ENCODE peak calls at places on chromosomes 16 and 17, in eight cellular contexts. One of them, this sample, is unnamed.

GRCh38 chr16:67672739-67673662 is 6.4 kb downstream of the C16orf86 start:
- DNase-seq in IMR-90: peak
- DNase-seq in GM13977: peak
- DNase-seq in RWPE1: peak
- DNase-seq in nephron progenitor cell: peak
- DNase-seq in neural crest cell: peak
- DNase-seq in keratinocyte: no peak
- DNase-seq in neural progenitor cell: peak
- DNase-seq in this sample: peak

GRCh38 chr17:44925731-44926697 is 10.7 kb upstream of the GFAP start:
- DNase-seq in IMR-90: no peak
- DNase-seq in GM13977: no peak
- DNase-seq in RWPE1: no peak
- DNase-seq in nephron progenitor cell: no peak
- DNase-seq in neural crest cell: no peak
- DNase-seq in keratinocyte: no peak
- DNase-seq in neural progenitor cell: no peak
- DNase-seq in this sample: no peak

GRCh38 chr16:14202095-14202494 is 131.0 kb downstream of the MRTFB start:
- DNase-seq in IMR-90: no peak
- DNase-seq in GM13977: no peak
- DNase-seq in RWPE1: no peak
- DNase-seq in nephron progenitor cell: no peak
- DNase-seq in neural crest cell: no peak
- DNase-seq in keratinocyte: no peak
- DNase-seq in neural progenitor cell: no peak
- DNase-seq in this sample: no peak

GRCh38 chr16:27853651-27854050 is 209.9 kb downstream of the GSG1L start:
- DNase-seq in IMR-90: no peak
- DNase-seq in GM13977: no peak
- DNase-seq in RWPE1: no peak
- DNase-seq in nephron progenitor cell: no peak
- DNase-seq in neural crest cell: no peak
- DNase-seq in keratinocyte: no peak
- DNase-seq in neural progenitor cell: no peak
- DNase-seq in this sample: no peak

GRCh38 chr17:66523378-66524174 is 221.2 kb downstream of the PRKCA start:
- DNase-seq in IMR-90: peak
- DNase-seq in GM13977: no peak
- DNase-seq in RWPE1: no peak
- DNase-seq in nephron progenitor cell: no peak
- DNase-seq in neural crest cell: no peak
- DNase-seq in keratinocyte: no peak
- DNase-seq in neural progenitor cell: no peak
- DNase-seq in this sample: no peak

GRCh38 chr17:65533855-65534457 is 27.5 kb downstream of the AXIN2 start:
- DNase-seq in IMR-90: no peak
- DNase-seq in GM13977: no peak
- DNase-seq in RWPE1: no peak
- DNase-seq in nephron progenitor cell: no peak
- DNase-seq in neural crest cell: no peak
- DNase-seq in keratinocyte: no peak
- DNase-seq in neural progenitor cell: no peak
- DNase-seq in this sample: no peak

GRCh38 chr17:66920965-66921364 is 43.5 kb upstream of the CACNG4 start:
- DNase-seq in IMR-90: no peak
- DNase-seq in GM13977: no peak
- DNase-seq in RWPE1: no peak
- DNase-seq in nephron progenitor cell: no peak
- DNase-seq in neural crest cell: no peak
- DNase-seq in keratinocyte: no peak
- DNase-seq in neural progenitor cell: no peak
- DNase-seq in this sample: no peak

GRCh38 chr17:45286286-45286685 is 24.4 kb upstream of the SPATA32 start:
- DNase-seq in IMR-90: no peak
- DNase-seq in GM13977: no peak
- DNase-seq in RWPE1: no peak
- DNase-seq in nephron progenitor cell: no peak
- DNase-seq in neural crest cell: no peak
- DNase-seq in keratinocyte: no peak
- DNase-seq in neural progenitor cell: no peak
- DNase-seq in this sample: no peak

GRCh38 chr17:30981531-30982519 is 11.0 kb downstream of the RNF135 start:
- DNase-seq in IMR-90: no peak
- DNase-seq in GM13977: no peak
- DNase-seq in RWPE1: no peak
- DNase-seq in nephron progenitor cell: no peak
- DNase-seq in neural crest cell: no peak
- DNase-seq in keratinocyte: no peak
- DNase-seq in neural progenitor cell: no peak
- DNase-seq in this sample: no peak

GRCh38 chr17:40148527-40148926 is 8.2 kb downstream of the CASC3 start:
- DNase-seq in IMR-90: no peak
- DNase-seq in GM13977: no peak
- DNase-seq in RWPE1: no peak
- DNase-seq in nephron progenitor cell: no peak
- DNase-seq in neural crest cell: no peak
- DNase-seq in keratinocyte: no peak
- DNase-seq in neural progenitor cell: no peak
- DNase-seq in this sample: no peak

GRCh38 chr16:85412911-85413520 is 200.1 kb upstream of the GSE1 start:
- DNase-seq in IMR-90: no peak
- DNase-seq in GM13977: no peak
- DNase-seq in RWPE1: no peak
- DNase-seq in nephron progenitor cell: no peak
- DNase-seq in neural crest cell: no peak
- DNase-seq in keratinocyte: no peak
- DNase-seq in neural progenitor cell: no peak
- DNase-seq in this sample: no peak

GRCh38 chr16:88759245-88759975 is 25.6 kb downstream of the PIEZO1 start:
- DNase-seq in IMR-90: peak
- DNase-seq in GM13977: no peak
- DNase-seq in RWPE1: no peak
- DNase-seq in nephron progenitor cell: peak
- DNase-seq in neural crest cell: no peak
- DNase-seq in keratinocyte: no peak
- DNase-seq in neural progenitor cell: peak
- DNase-seq in this sample: no peak

GRCh38 chr17:5631958-5632357 is 47.6 kb upstream of the NLRP1 start:
- DNase-seq in IMR-90: no peak
- DNase-seq in GM13977: no peak
- DNase-seq in RWPE1: no peak
- DNase-seq in nephron progenitor cell: peak
- DNase-seq in neural crest cell: no peak
- DNase-seq in keratinocyte: no peak
- DNase-seq in neural progenitor cell: peak
- DNase-seq in this sample: no peak

GRCh38 chr17:48254896-48255295 is 147.3 kb downstream of the SNX11 start:
- DNase-seq in IMR-90: no peak
- DNase-seq in GM13977: no peak
- DNase-seq in RWPE1: no peak
- DNase-seq in nephron progenitor cell: no peak
- DNase-seq in neural crest cell: no peak
- DNase-seq in keratinocyte: no peak
- DNase-seq in neural progenitor cell: no peak
- DNase-seq in this sample: no peak

GRCh38 chr17:3891626-3892094 is 1.2 kb downstream of the CAMKK1 start:
- DNase-seq in IMR-90: peak
- DNase-seq in GM13977: no peak
- DNase-seq in RWPE1: no peak
- DNase-seq in nephron progenitor cell: no peak
- DNase-seq in neural crest cell: no peak
- DNase-seq in keratinocyte: no peak
- DNase-seq in neural progenitor cell: no peak
- DNase-seq in this sample: no peak

GRCh38 chr17:50177983-50178834 is 12.4 kb downstream of the SGCA start:
- DNase-seq in IMR-90: peak
- DNase-seq in GM13977: peak
- DNase-seq in RWPE1: peak
- DNase-seq in nephron progenitor cell: peak
- DNase-seq in neural crest cell: peak
- DNase-seq in keratinocyte: peak
- DNase-seq in neural progenitor cell: peak
- DNase-seq in this sample: peak

GRCh38 chr17:50177476-50177875 is 11.7 kb downstream of the SGCA start:
- DNase-seq in IMR-90: no peak
- DNase-seq in GM13977: no peak
- DNase-seq in RWPE1: no peak
- DNase-seq in nephron progenitor cell: no peak
- DNase-seq in neural crest cell: no peak
- DNase-seq in keratinocyte: no peak
- DNase-seq in neural progenitor cell: no peak
- DNase-seq in this sample: no peak

GRCh38 chr17:50175035-50175788 is 9.4 kb downstream of the SGCA start:
- DNase-seq in IMR-90: peak
- DNase-seq in GM13977: no peak
- DNase-seq in RWPE1: no peak
- DNase-seq in nephron progenitor cell: no peak
- DNase-seq in neural crest cell: no peak
- DNase-seq in keratinocyte: no peak
- DNase-seq in neural progenitor cell: no peak
- DNase-seq in this sample: no peak

GRCh38 chr17:50174444-50174843 is 8.6 kb downstream of the SGCA start:
- DNase-seq in IMR-90: no peak
- DNase-seq in GM13977: no peak
- DNase-seq in RWPE1: no peak
- DNase-seq in nephron progenitor cell: no peak
- DNase-seq in neural crest cell: no peak
- DNase-seq in keratinocyte: no peak
- DNase-seq in neural progenitor cell: no peak
- DNase-seq in this sample: no peak

GRCh38 chr17:50176559-50177471 is 11.0 kb downstream of the SGCA start:
- DNase-seq in IMR-90: no peak
- DNase-seq in GM13977: no peak
- DNase-seq in RWPE1: no peak
- DNase-seq in nephron progenitor cell: no peak
- DNase-seq in neural crest cell: no peak
- DNase-seq in keratinocyte: no peak
- DNase-seq in neural progenitor cell: no peak
- DNase-seq in this sample: no peak
- TF ChIP-seq CTCF in IMR-90: peak
- TF ChIP-seq CTCF in GM13977: no peak
- TF ChIP-seq CTCF in RWPE1: no peak
- TF ChIP-seq CTCF in nephron progenitor cell: no peak
- TF ChIP-seq CTCF in neural crest cell: no peak
- TF ChIP-seq CTCF in keratinocyte: no peak
- TF ChIP-seq CTCF in neural progenitor cell: peak
- TF ChIP-seq CTCF in this sample: no peak

GRCh38 chr17:76459674-76460073 is 6.7 kb upstream of the UBE2O start:
- DNase-seq in IMR-90: no peak
- DNase-seq in GM13977: no peak
- DNase-seq in RWPE1: no peak
- DNase-seq in nephron progenitor cell: no peak
- DNase-seq in neural crest cell: no peak
- DNase-seq in keratinocyte: no peak
- DNase-seq in neural progenitor cell: no peak
- DNase-seq in this sample: no peak

GRCh38 chr17:76453431-76453743 is 435 bp upstream of the UBE2O start:
- DNase-seq in IMR-90: no peak
- DNase-seq in GM13977: no peak
- DNase-seq in RWPE1: no peak
- DNase-seq in nephron progenitor cell: no peak
- DNase-seq in neural crest cell: no peak
- DNase-seq in keratinocyte: no peak
- DNase-seq in neural progenitor cell: no peak
- DNase-seq in this sample: no peak

GRCh38 chr17:76462556-76463290 is 4.7 kb upstream of the AANAT start:
- DNase-seq in IMR-90: no peak
- DNase-seq in GM13977: no peak
- DNase-seq in RWPE1: no peak
- DNase-seq in nephron progenitor cell: no peak
- DNase-seq in neural crest cell: no peak
- DNase-seq in keratinocyte: no peak
- DNase-seq in neural progenitor cell: no peak
- DNase-seq in this sample: no peak

GRCh38 chr17:76461765-76462555 is 5.4 kb upstream of the AANAT start:
- DNase-seq in IMR-90: no peak
- DNase-seq in GM13977: no peak
- DNase-seq in RWPE1: no peak
- DNase-seq in nephron progenitor cell: no peak
- DNase-seq in neural crest cell: no peak
- DNase-seq in keratinocyte: no peak
- DNase-seq in neural progenitor cell: no peak
- DNase-seq in this sample: no peak

GRCh38 chr17:76458580-76459490 is 5.9 kb upstream of the UBE2O start:
- DNase-seq in IMR-90: peak
- DNase-seq in GM13977: peak
- DNase-seq in RWPE1: peak
- DNase-seq in nephron progenitor cell: peak
- DNase-seq in neural crest cell: peak
- DNase-seq in keratinocyte: no peak
- DNase-seq in neural progenitor cell: peak
- DNase-seq in this sample: peak
- TF ChIP-seq CTCF in IMR-90: peak
- TF ChIP-seq CTCF in GM13977: peak
- TF ChIP-seq CTCF in RWPE1: peak
- TF ChIP-seq CTCF in nephron progenitor cell: peak
- TF ChIP-seq CTCF in neural crest cell: peak
- TF ChIP-seq CTCF in keratinocyte: peak
- TF ChIP-seq CTCF in neural progenitor cell: peak
- TF ChIP-seq CTCF in this sample: peak

GRCh38 chr17:32769846-32770245 is 107.1 kb downstream of the MYO1D start:
- DNase-seq in IMR-90: no peak
- DNase-seq in GM13977: no peak
- DNase-seq in RWPE1: peak
- DNase-seq in nephron progenitor cell: no peak
- DNase-seq in neural crest cell: no peak
- DNase-seq in keratinocyte: no peak
- DNase-seq in neural progenitor cell: peak
- DNase-seq in this sample: no peak
- TF ChIP-seq CTCF in IMR-90: no peak
- TF ChIP-seq CTCF in GM13977: peak
- TF ChIP-seq CTCF in RWPE1: peak
- TF ChIP-seq CTCF in nephron progenitor cell: peak
- TF ChIP-seq CTCF in neural crest cell: peak
- TF ChIP-seq CTCF in keratinocyte: peak
- TF ChIP-seq CTCF in neural progenitor cell: peak
- TF ChIP-seq CTCF in this sample: no peak

GRCh38 chr16:21300309-21301167 is 22.4 kb upstream of the CRYM start:
- DNase-seq in IMR-90: peak
- DNase-seq in GM13977: peak
- DNase-seq in RWPE1: peak
- DNase-seq in nephron progenitor cell: peak
- DNase-seq in neural crest cell: peak
- DNase-seq in keratinocyte: peak
- DNase-seq in neural progenitor cell: peak
- DNase-seq in this sample: peak

GRCh38 chr16:21301168-21301894 is 23.2 kb upstream of the CRYM start:
- DNase-seq in IMR-90: peak
- DNase-seq in GM13977: peak
- DNase-seq in RWPE1: peak
- DNase-seq in nephron progenitor cell: peak
- DNase-seq in neural crest cell: peak
- DNase-seq in keratinocyte: peak
- DNase-seq in neural progenitor cell: peak
- DNase-seq in this sample: peak

GRCh38 chr16:21302898-21303528 is 24.9 kb upstream of the CRYM start:
- DNase-seq in IMR-90: peak
- DNase-seq in GM13977: peak
- DNase-seq in RWPE1: peak
- DNase-seq in nephron progenitor cell: no peak
- DNase-seq in neural crest cell: no peak
- DNase-seq in keratinocyte: peak
- DNase-seq in neural progenitor cell: no peak
- DNase-seq in this sample: no peak

GRCh38 chr16:21302454-21302853 is 24.4 kb upstream of the CRYM start:
- DNase-seq in IMR-90: peak
- DNase-seq in GM13977: no peak
- DNase-seq in RWPE1: no peak
- DNase-seq in nephron progenitor cell: no peak
- DNase-seq in neural crest cell: no peak
- DNase-seq in keratinocyte: no peak
- DNase-seq in neural progenitor cell: peak
- DNase-seq in this sample: no peak

GRCh38 chr16:21301895-21302291 is 23.8 kb upstream of the CRYM start:
- DNase-seq in IMR-90: peak
- DNase-seq in GM13977: no peak
- DNase-seq in RWPE1: no peak
- DNase-seq in nephron progenitor cell: no peak
- DNase-seq in neural crest cell: no peak
- DNase-seq in keratinocyte: no peak
- DNase-seq in neural progenitor cell: no peak
- DNase-seq in this sample: no peak
- TF ChIP-seq CTCF in IMR-90: no peak
- TF ChIP-seq CTCF in GM13977: no peak
- TF ChIP-seq CTCF in RWPE1: peak
- TF ChIP-seq CTCF in nephron progenitor cell: no peak
- TF ChIP-seq CTCF in neural crest cell: no peak
- TF ChIP-seq CTCF in keratinocyte: no peak
- TF ChIP-seq CTCF in neural progenitor cell: no peak
- TF ChIP-seq CTCF in this sample: no peak